ENCODE peak calls at places on chromosomes 1 and 21, in four cellular contexts. One of them, this sample, is unnamed.

GRCh38 chr1:25796807-25797458 is 3.1 kb upstream of the SELENON start:
- DNase-seq in keratinocyte: no peak
- DNase-seq in fibroblast of lung: peak; percentile 79
- DNase-seq in mammary epithelial cell: peak; percentile 59
- DNase-seq in this sample: peak; percentile 46

GRCh38 chr1:240562111-240562590 is 49.8 kb downstream of the GREM2 start:
- DNase-seq in keratinocyte: no peak
- DNase-seq in fibroblast of lung: peak; percentile 72
- DNase-seq in mammary epithelial cell: no peak
- DNase-seq in this sample: peak; percentile 32

GRCh38 chr1:23567996-23568607 is 8.8 kb upstream of the ID3 start:
- DNase-seq in keratinocyte: no peak
- DNase-seq in fibroblast of lung: no peak
- DNase-seq in mammary epithelial cell: no peak
- DNase-seq in this sample: no peak

GRCh38 chr21:33587792-33588484 is 546 bp downstream of the DONSON start:
- DNase-seq in keratinocyte: no peak
- DNase-seq in fibroblast of lung: peak; percentile 38
- DNase-seq in mammary epithelial cell: peak; percentile 41
- DNase-seq in this sample: peak; percentile 7

GRCh38 chr1:41353744-41354143 is 7.5 kb upstream of the FOXO6 start:
- DNase-seq in keratinocyte: no peak
- DNase-seq in fibroblast of lung: no peak
- DNase-seq in mammary epithelial cell: peak; percentile 74
- DNase-seq in this sample: peak; percentile 64

GRCh38 chr1:23020731-23021130 is 1.5 kb downstream of the KDM1A start:
- DNase-seq in keratinocyte: no peak
- DNase-seq in fibroblast of lung: peak; percentile 9
- DNase-seq in mammary epithelial cell: peak; percentile 9
- DNase-seq in this sample: no peak

GRCh38 chr1:28115267-28115666 is 26.9 kb upstream of the EYA3 start:
- DNase-seq in keratinocyte: no peak
- DNase-seq in fibroblast of lung: peak; percentile 30
- DNase-seq in mammary epithelial cell: no peak
- DNase-seq in this sample: peak; percentile 41

GRCh38 chr21:36193200-36193599 is 36.6 kb downstream of the DOP1B start:
- DNase-seq in keratinocyte: no peak
- DNase-seq in fibroblast of lung: no peak
- DNase-seq in mammary epithelial cell: peak; percentile 67
- DNase-seq in this sample: no peak

GRCh38 chr1:197222025-197222685 is 45.9 kb upstream of the CRB1 start:
- DNase-seq in keratinocyte: no peak
- DNase-seq in fibroblast of lung: peak; percentile 14
- DNase-seq in mammary epithelial cell: peak; percentile 12
- DNase-seq in this sample: no peak

GRCh38 chr1:54846716-54847284 is 40.2 kb downstream of the DHCR24 start:
- DNase-seq in keratinocyte: no peak
- DNase-seq in fibroblast of lung: no peak
- DNase-seq in mammary epithelial cell: no peak
- DNase-seq in this sample: no peak

DNA sequence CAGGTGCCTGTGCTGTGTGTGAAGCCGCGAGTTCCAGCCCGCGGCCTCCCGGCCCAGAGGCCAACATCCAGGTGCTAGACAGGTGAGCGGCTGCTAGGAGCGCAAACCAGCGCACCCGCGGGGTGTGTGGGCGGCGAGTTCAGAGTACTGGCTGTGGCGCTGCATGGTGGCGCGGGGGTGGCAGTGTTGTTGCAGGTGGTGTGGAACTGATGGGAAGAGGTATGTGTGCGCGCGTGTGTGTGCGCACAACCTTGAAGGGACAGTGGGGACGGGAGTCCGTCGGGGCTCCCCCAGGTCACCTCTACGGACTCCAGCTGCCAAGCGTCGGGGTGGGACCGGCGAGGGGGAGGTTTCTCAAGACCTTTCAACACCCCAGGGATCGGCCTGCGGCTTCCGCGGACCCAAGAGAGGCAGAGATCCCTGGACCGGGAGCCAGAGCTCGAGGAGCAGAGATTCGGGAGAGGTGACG is 433 bp upstream of the DMBX1 start:
- DNase-seq in keratinocyte: no peak
- DNase-seq in fibroblast of lung: no peak
- DNase-seq in mammary epithelial cell: peak; percentile 12
- DNase-seq in this sample: no peak
- TF ChIP-seq EZH2 in keratinocyte: peak; percentile 92
- TF ChIP-seq EZH2 in fibroblast of lung: peak; percentile 95
- TF ChIP-seq EZH2 in mammary epithelial cell: peak; percentile 97
- TF ChIP-seq EZH2 in this sample: peak; percentile 96

DNA sequence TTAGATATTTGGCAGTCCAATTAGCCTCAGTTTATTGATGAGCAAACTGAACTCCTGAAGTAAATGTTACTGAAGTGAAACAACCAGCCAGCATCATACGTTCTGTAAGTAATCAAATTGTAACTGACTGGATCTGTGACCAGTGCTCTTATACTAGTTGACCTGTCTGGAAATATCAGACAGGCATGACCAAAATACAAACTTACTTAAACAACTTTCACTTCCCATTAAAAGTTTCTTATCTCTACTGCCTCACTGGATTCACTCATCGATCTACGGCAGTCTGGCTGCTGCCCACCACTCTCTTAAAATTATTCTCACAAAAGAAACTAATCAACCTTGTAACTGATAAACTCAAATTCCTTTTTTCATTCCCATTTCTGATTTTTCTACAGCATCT is 56.4 kb downstream of the WDR3 start:
- DNase-seq in keratinocyte: no peak
- DNase-seq in fibroblast of lung: no peak
- DNase-seq in mammary epithelial cell: no peak
- DNase-seq in this sample: no peak
- TF ChIP-seq EZH2 in keratinocyte: no peak
- TF ChIP-seq EZH2 in fibroblast of lung: no peak
- TF ChIP-seq EZH2 in mammary epithelial cell: no peak
- TF ChIP-seq EZH2 in this sample: no peak

GRCh38 chr1:246271516-246271915 is 235.6 kb downstream of the SMYD3 start:
- DNase-seq in keratinocyte: no peak
- DNase-seq in fibroblast of lung: peak; percentile 41
- DNase-seq in mammary epithelial cell: no peak
- DNase-seq in this sample: peak; percentile 37
- TF ChIP-seq EZH2 in keratinocyte: no peak
- TF ChIP-seq EZH2 in fibroblast of lung: no peak
- TF ChIP-seq EZH2 in mammary epithelial cell: no peak
- TF ChIP-seq EZH2 in this sample: no peak

GRCh38 chr21:41759926-41760325 is 6.9 kb downstream of the RIPK4 start:
- DNase-seq in keratinocyte: no peak
- DNase-seq in fibroblast of lung: no peak
- DNase-seq in mammary epithelial cell: no peak
- DNase-seq in this sample: no peak

GRCh38 chr21:41762236-41762635 is 4.6 kb downstream of the RIPK4 start:
- DNase-seq in keratinocyte: no peak
- DNase-seq in fibroblast of lung: no peak
- DNase-seq in mammary epithelial cell: no peak
- DNase-seq in this sample: no peak

GRCh38 chr21:41762753-41763152 is 4.1 kb downstream of the RIPK4 start:
- DNase-seq in keratinocyte: no peak
- DNase-seq in fibroblast of lung: no peak
- DNase-seq in mammary epithelial cell: no peak
- DNase-seq in this sample: no peak

GRCh38 chr21:41760411-41760810 is 6.4 kb downstream of the RIPK4 start:
- DNase-seq in keratinocyte: no peak
- DNase-seq in fibroblast of lung: no peak
- DNase-seq in mammary epithelial cell: no peak
- DNase-seq in this sample: no peak

GRCh38 chr21:41761211-41762181 is 5.4 kb downstream of the RIPK4 start:
- DNase-seq in keratinocyte: no peak
- DNase-seq in fibroblast of lung: no peak
- DNase-seq in mammary epithelial cell: peak; percentile 67
- DNase-seq in this sample: no peak
- TF ChIP-seq EZH2 in keratinocyte: no peak
- TF ChIP-seq EZH2 in fibroblast of lung: peak; percentile 62
- TF ChIP-seq EZH2 in mammary epithelial cell: no peak
- TF ChIP-seq EZH2 in this sample: no peak

DNA sequence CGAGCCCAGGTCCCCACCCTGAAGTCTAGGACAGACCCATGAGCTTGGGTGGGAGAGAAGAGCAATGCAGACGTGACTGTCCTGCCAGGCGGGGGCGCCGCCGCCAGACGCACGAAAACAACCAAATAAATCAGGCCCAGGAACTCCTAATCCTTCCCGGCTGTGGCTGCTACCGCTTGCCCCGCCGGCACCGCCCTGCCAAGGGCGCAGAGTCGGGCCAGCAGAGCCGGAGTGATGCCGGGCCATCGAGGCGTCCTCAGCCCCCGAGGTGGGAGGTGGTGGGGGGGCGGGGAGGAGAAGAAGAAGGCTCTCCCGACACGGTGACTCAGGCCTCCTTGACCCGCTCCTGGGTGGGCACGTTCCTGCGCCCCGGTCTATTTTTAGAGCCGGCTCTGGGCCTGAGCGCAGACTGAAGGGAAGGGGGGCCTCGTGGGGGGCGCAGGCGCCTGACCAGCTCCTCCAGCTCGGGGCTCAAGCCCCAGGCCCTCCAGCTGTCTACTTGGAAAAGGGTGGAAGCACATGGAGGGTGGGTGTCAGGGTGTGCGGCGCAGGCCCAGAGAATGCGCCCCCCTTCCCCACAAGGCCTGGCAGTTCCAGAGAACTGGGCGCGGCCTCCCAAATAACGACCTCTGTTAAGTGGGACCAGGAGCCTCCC is 10.8 kb upstream of the COL16A1 start:
- DNase-seq in keratinocyte: peak; percentile 40
- DNase-seq in fibroblast of lung: peak; percentile 70
- DNase-seq in mammary epithelial cell: no peak
- DNase-seq in this sample: peak; percentile 60
- TF ChIP-seq EZH2 in keratinocyte: no peak
- TF ChIP-seq EZH2 in fibroblast of lung: no peak
- TF ChIP-seq EZH2 in mammary epithelial cell: no peak
- TF ChIP-seq EZH2 in this sample: no peak

DNA sequence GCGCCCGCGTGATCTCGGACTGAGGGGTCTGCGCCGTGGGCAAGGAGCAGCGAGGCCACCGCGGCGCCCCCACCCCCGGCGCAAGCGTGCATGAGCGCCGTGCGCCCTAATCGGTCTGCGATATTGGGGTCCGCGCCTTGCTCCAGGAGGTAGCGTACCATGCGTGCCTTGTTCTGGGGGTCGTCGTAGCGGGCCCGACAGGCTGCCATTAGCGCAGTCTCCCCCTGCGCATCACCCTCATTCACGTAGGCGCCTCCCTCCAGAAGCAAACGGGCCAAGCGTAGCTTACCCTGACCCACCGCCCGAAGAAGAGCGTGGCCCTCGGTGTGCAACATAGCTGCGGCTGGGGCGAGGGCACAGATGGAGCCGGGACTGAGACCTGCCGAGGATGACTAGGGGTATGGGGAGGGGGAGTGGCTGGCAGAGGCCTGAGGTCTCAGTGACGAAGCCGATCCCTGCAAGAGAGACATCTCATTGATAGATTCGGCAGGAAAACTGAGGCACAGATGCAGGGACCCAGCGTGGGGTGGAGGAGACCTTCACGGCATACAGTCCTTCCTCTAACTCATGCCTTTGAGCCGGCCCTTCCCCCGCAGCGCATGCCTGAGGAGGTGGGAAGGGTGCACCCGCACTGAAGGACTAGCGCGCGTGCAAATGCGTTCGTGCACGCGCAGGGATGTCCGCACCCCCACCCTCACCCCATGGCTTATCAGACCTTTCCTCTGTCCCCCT is 2.8 kb downstream of the ANKRD34A start:
- DNase-seq in keratinocyte: no peak
- DNase-seq in fibroblast of lung: no peak
- DNase-seq in mammary epithelial cell: no peak
- DNase-seq in this sample: no peak
- TF ChIP-seq EZH2 in keratinocyte: no peak
- TF ChIP-seq EZH2 in fibroblast of lung: no peak
- TF ChIP-seq EZH2 in mammary epithelial cell: no peak
- TF ChIP-seq EZH2 in this sample: no peak

GRCh38 chr1:115839706-115840095 is 1.2 kb downstream of the NHLH2 start:
- DNase-seq in keratinocyte: no peak
- DNase-seq in fibroblast of lung: no peak
- DNase-seq in mammary epithelial cell: no peak
- DNase-seq in this sample: no peak

GRCh38 chr1:115838805-115839705 is 1.9 kb downstream of the NHLH2 start:
- DNase-seq in keratinocyte: no peak
- DNase-seq in fibroblast of lung: no peak
- DNase-seq in mammary epithelial cell: peak; percentile 60
- DNase-seq in this sample: no peak

GRCh38 chr1:115837386-115837761 is 3.6 kb downstream of the NHLH2 start:
- DNase-seq in keratinocyte: no peak
- DNase-seq in fibroblast of lung: no peak
- DNase-seq in mammary epithelial cell: no peak
- DNase-seq in this sample: no peak

GRCh38 chr1:115837762-115838421 is 3.0 kb downstream of the NHLH2 start:
- DNase-seq in keratinocyte: no peak
- DNase-seq in fibroblast of lung: no peak
- DNase-seq in mammary epithelial cell: no peak
- DNase-seq in this sample: no peak

GRCh38 chr1:115838426-115838804 is 2.5 kb downstream of the NHLH2 start:
- DNase-seq in keratinocyte: no peak
- DNase-seq in fibroblast of lung: no peak
- DNase-seq in mammary epithelial cell: no peak
- DNase-seq in this sample: no peak
- TF ChIP-seq EZH2 in keratinocyte: no peak
- TF ChIP-seq EZH2 in fibroblast of lung: peak; percentile 77
- TF ChIP-seq EZH2 in mammary epithelial cell: no peak
- TF ChIP-seq EZH2 in this sample: no peak

GRCh38 chr1:44507490-44508396 is 102.7 kb downstream of the RNF220 start:
- DNase-seq in keratinocyte: no peak
- DNase-seq in fibroblast of lung: no peak
- DNase-seq in mammary epithelial cell: no peak
- DNase-seq in this sample: no peak

GRCh38 chr1:44500181-44501021 is 95.3 kb downstream of the RNF220 start:
- DNase-seq in keratinocyte: no peak
- DNase-seq in fibroblast of lung: peak; percentile 23
- DNase-seq in mammary epithelial cell: no peak
- DNase-seq in this sample: peak; percentile 12

GRCh38 chr1:44505210-44505993 is 100.3 kb downstream of the RNF220 start:
- DNase-seq in keratinocyte: no peak
- DNase-seq in fibroblast of lung: peak; percentile 18
- DNase-seq in mammary epithelial cell: no peak
- DNase-seq in this sample: peak; percentile 52

GRCh38 chr1:44501022-44501910 is 96.2 kb downstream of the RNF220 start:
- DNase-seq in keratinocyte: no peak
- DNase-seq in fibroblast of lung: no peak
- DNase-seq in mammary epithelial cell: no peak
- DNase-seq in this sample: no peak

GRCh38 chr1:44503625-44504024 is 98.6 kb downstream of the RNF220 start:
- DNase-seq in keratinocyte: no peak
- DNase-seq in fibroblast of lung: no peak
- DNase-seq in mammary epithelial cell: no peak
- DNase-seq in this sample: no peak
- TF ChIP-seq EZH2 in keratinocyte: no peak
- TF ChIP-seq EZH2 in fibroblast of lung: no peak
- TF ChIP-seq EZH2 in mammary epithelial cell: no peak
- TF ChIP-seq EZH2 in this sample: no peak

This sample was measured in astrocyte.